ENCODE peak calls at places on chromosomes 16 and 17, in nine cellular contexts. U is sigmoid colon, E is heart left ventricle, Q is mucosa of descending colon, O is activated T-cell treated with anti-CD3 and anti-CD28 coated beads for 4 hours, G is memory B cell, N is non-pigmented ciliary epithelial cell, R is adrenal gland, J is NCI-H1105 treated with DMSO at 0.1 percent for 48 hours. L is an unnamed sample.

GRCh38 chr16:85010931-85011845 is at the start of gene ZDHHC7:
- DNase-seq in N (no peak), R (peak; percentile 90), U (peak; percentile 95), O (peak; percentile 75), J (peak; percentile 58), Q (peak; percentile 92), E (peak; percentile 92), G (peak; percentile 84), L (peak; percentile 82)

GRCh38 chr17:62807812-62808575 is at the start of gene MARCHF10:
- DNase-seq in Q (peak; percentile 54), G (peak; percentile 4), E (no peak), R (no peak), U (no peak), J (peak; percentile 85), N (no peak), O (peak; percentile 56), L (peak; percentile 89)

GRCh38 chr16:16045879-16046278 is 96.5 kb downstream of the ABCC1 start:
- DNase-seq in N (no peak), G (no peak), O (no peak), J (no peak), E (no peak), R (no peak), U (no peak), Q (no peak), L (no peak)

GRCh38 chr17:77332034-77332971 is 191.5 kb downstream of the SEC14L1 start:
- DNase-seq in N (no peak), Q (peak; percentile 55), E (no peak), R (peak; percentile 32), J (no peak), G (no peak), O (no peak), U (peak; percentile 50), L (no peak)

GRCh38 chr16:7097537-7097936 is 235.1 kb upstream of the RBFOX1 start:
- DNase-seq in G (no peak), E (no peak), R (no peak), J (no peak), U (no peak), N (no peak), Q (no peak), O (no peak), L (no peak)

GRCh38 chr16:10245002-10245401 is 62.8 kb upstream of the GRIN2A start:
- DNase-seq in R (no peak), U (no peak), G (no peak), N (no peak), J (no peak), O (no peak), Q (no peak), E (no peak), L (peak; percentile 92)

GRCh38 chr17:66459811-66460270 is 157.4 kb downstream of the PRKCA start:
- DNase-seq in U (peak; percentile 92), R (peak; percentile 87), N (peak; percentile 99), E (peak; percentile 63), G (no peak), O (no peak), Q (no peak), J (no peak), L (no peak)

GRCh38 chr17:9389116-9389515 is 186.5 kb downstream of the STX8 start:
- DNase-seq in Q (no peak), N (peak; percentile 90), O (no peak), G (no peak), R (no peak), J (no peak), U (no peak), E (no peak), L (no peak)

GRCh38 chr17:16419929-16420271 is 4.5 kb downstream of the TRPV2 start:
- DNase-seq in O (no peak), E (no peak), U (no peak), J (no peak), R (no peak), N (peak; percentile 72), Q (no peak), G (no peak), L (no peak)

GRCh38 chr16:12228607-12229499 is 252.3 kb downstream of the SNX29 start:
- DNase-seq in E (peak; percentile 49), O (no peak), J (peak; percentile 35), U (no peak), G (no peak), R (peak; percentile 35), N (no peak), Q (peak; percentile 70), L (peak; percentile 50)

GRCh38 chr16:3949946-3950342 is 69.4 kb upstream of the CREBBP start:
- DNase-seq in N (no peak), E (no peak), R (peak; percentile 15), J (no peak), Q (no peak), U (no peak), G (no peak), O (no peak), L (no peak)

GRCh38 chr17:61247438-61247837 is 152.2 kb upstream of the TBX2 start:
- DNase-seq in R (no peak), Q (no peak), E (no peak), J (peak; percentile 42), U (no peak), G (no peak), O (no peak), N (peak; percentile 60), L (no peak)

GRCh38 chr16:23060458-23061320 is 88.6 kb downstream of the USP31 start:
- DNase-seq in G (peak; percentile 45), Q (no peak), O (peak; percentile 44), E (peak; percentile 73), U (peak; percentile 85), R (peak; percentile 80), N (peak; percentile 40), J (peak; percentile 62), L (peak; percentile 80)

GRCh38 chr17:80856863-80857488 is 134.7 kb upstream of the CHMP6 start:
- DNase-seq in O (no peak), G (no peak), Q (peak; percentile 39), E (no peak), J (no peak), N (no peak), R (no peak), U (peak; percentile 58), L (no peak)

GRCh38 chr16:68079616-68080344 is 5.4 kb upstream of the NFATC3 start:
- DNase-seq in U (peak; percentile 84), O (peak; percentile 66), R (peak; percentile 77), J (no peak), N (no peak), Q (peak; percentile 92), G (no peak), E (peak; percentile 89), L (no peak)

GRCh38 chr17:80659651-80660050 is 115.0 kb downstream of the RPTOR start:
- DNase-seq in O (no peak), N (no peak), G (no peak), U (no peak), J (no peak), Q (no peak), E (no peak), R (no peak), L (no peak)

GRCh38 chr17:65556014-65556909 is 5.2 kb downstream of the AXIN2 start:
- DNase-seq in R (peak; percentile 89), U (peak; percentile 89), E (peak; percentile 85), O (peak; percentile 96), J (peak; percentile 18), N (no peak), Q (peak; percentile 91), G (peak; percentile 49), L (peak; percentile 85)

GRCh38 chr17:8894673-8895578 is 27.5 kb upstream of the PIK3R6 start:
- DNase-seq in N (no peak), R (peak; percentile 64), E (peak; percentile 51), U (no peak), J (peak; percentile 50), O (peak; percentile 21), G (peak; percentile 59), Q (no peak), L (peak; percentile 32)

GRCh38 chr17:67546578-67547527 is 169.8 kb downstream of the PITPNC1 start:
- DNase-seq in N (no peak), E (peak; percentile 55), R (peak; percentile 71), G (no peak), O (no peak), Q (peak; percentile 85), J (no peak), U (peak; percentile 78), L (peak; percentile 32)

GRCh38 chr17:34596897-34597296 is 17.5 kb downstream of the TMEM132E start:
- DNase-seq in G (no peak), U (no peak), E (no peak), N (no peak), J (no peak), R (no peak), Q (no peak), O (no peak), L (no peak)

GRCh38 chr16:82935781-82936180 is 309.0 kb downstream of the CDH13 start:
- DNase-seq in G (no peak), Q (no peak), J (no peak), R (no peak), O (no peak), E (no peak), N (no peak), U (no peak), L (no peak)

GRCh38 chr17:16250635-16251034 is 33.6 kb downstream of the PIGL start:
- DNase-seq in O (no peak), J (no peak), R (peak; percentile 40), N (no peak), Q (no peak), E (no peak), U (no peak), G (no peak), L (no peak)

GRCh38 chr17:74514632-74515035 is 16.6 kb downstream of the CD300LB start:
- DNase-seq in E (no peak), G (no peak), O (no peak), U (peak; percentile 29), J (peak; percentile 100), R (no peak), N (no peak), Q (no peak), L (no peak)

GRCh38 chr17:37116802-37117201 is 168.0 kb downstream of the AATF start:
- DNase-seq in E (no peak), N (no peak), G (no peak), U (no peak), O (no peak), J (no peak), Q (no peak), R (no peak), L (no peak)

GRCh38 chr17:59786536-59787319 is 79.3 kb downstream of the VMP1 start:
- DNase-seq in G (peak; percentile 69), E (no peak), J (no peak), N (peak; percentile 100), U (peak; percentile 77), Q (no peak), R (peak; percentile 74), O (peak; percentile 74), L (no peak)

GRCh38 chr17:9424071-9424640 is 151.5 kb downstream of the STX8 start:
- DNase-seq in O (no peak), U (no peak), J (no peak), E (no peak), G (no peak), R (no peak), N (no peak), Q (no peak), L (no peak)

GRCh38 chr17:81248649-81249048 is 9.5 kb downstream of the NDUFAF8 start:
- DNase-seq in R (no peak), O (no peak), E (peak; percentile 13), N (no peak), J (no peak), G (no peak), U (no peak), Q (peak; percentile 44), L (peak; percentile 61)

GRCh38 chr17:12107905-12108304 is 87.2 kb downstream of the MAP2K4 start:
- DNase-seq in Q (no peak), R (no peak), J (no peak), E (no peak), U (no peak), O (no peak), G (no peak), N (no peak), L (no peak)

L was measured in posterior cingulate gyrus.